ENCODE peak calls at places on chromosomes 5 and 9, in ten cellular contexts. One of them, this sample, is unnamed.

GRCh38 chr5:125257057-125257970 is 510.9 kb upstream of the ZNF608 start:
- DNase-seq in spleen: no peak
- DNase-seq in ovary: no peak
- DNase-seq in suprapubic skin: no peak
- DNase-seq in GM12892: no peak
- DNase-seq in lower leg skin: no peak
- DNase-seq in right lobe of liver: no peak
- DNase-seq in gastrocnemius medialis: no peak
- DNase-seq in endothelial cell of umbilical vein: no peak
- DNase-seq in sigmoid colon: no peak
- DNase-seq in this sample: no peak

GRCh38 chr9:8895498-8896224 is 1096.1 kb upstream of the DMAC1 start:
- DNase-seq in spleen: no peak
- DNase-seq in ovary: no peak
- DNase-seq in suprapubic skin: no peak
- DNase-seq in GM12892: no peak
- DNase-seq in lower leg skin: no peak
- DNase-seq in right lobe of liver: no peak
- DNase-seq in gastrocnemius medialis: no peak
- DNase-seq in endothelial cell of umbilical vein: peak
- DNase-seq in sigmoid colon: no peak
- DNase-seq in this sample: no peak

GRCh38 chr9:7246181-7246580 is 488.4 kb downstream of the KDM4C start:
- DNase-seq in spleen: no peak
- DNase-seq in ovary: no peak
- DNase-seq in suprapubic skin: no peak
- DNase-seq in GM12892: no peak
- DNase-seq in lower leg skin: no peak
- DNase-seq in right lobe of liver: no peak
- DNase-seq in gastrocnemius medialis: no peak
- DNase-seq in endothelial cell of umbilical vein: no peak
- DNase-seq in sigmoid colon: no peak
- DNase-seq in this sample: no peak

GRCh38 chr5:160565376-160565775 is 143.7 kb downstream of the PTTG1 start:
- DNase-seq in spleen: no peak
- DNase-seq in ovary: no peak
- DNase-seq in suprapubic skin: no peak
- DNase-seq in GM12892: no peak
- DNase-seq in lower leg skin: no peak
- DNase-seq in right lobe of liver: no peak
- DNase-seq in gastrocnemius medialis: no peak
- DNase-seq in endothelial cell of umbilical vein: no peak
- DNase-seq in sigmoid colon: no peak
- DNase-seq in this sample: no peak

GRCh38 chr5:96226941-96227552 is 206.0 kb downstream of the PCSK1 start:
- DNase-seq in spleen: no peak
- DNase-seq in ovary: no peak
- DNase-seq in suprapubic skin: no peak
- DNase-seq in GM12892: no peak
- DNase-seq in lower leg skin: peak
- DNase-seq in right lobe of liver: no peak
- DNase-seq in gastrocnemius medialis: no peak
- DNase-seq in endothelial cell of umbilical vein: peak
- DNase-seq in sigmoid colon: peak
- DNase-seq in this sample: no peak

GRCh38 chr5:160167623-160168165 is 48.4 kb upstream of the PWWP2A start:
- DNase-seq in spleen: no peak
- DNase-seq in ovary: no peak
- DNase-seq in suprapubic skin: no peak
- DNase-seq in GM12892: no peak
- DNase-seq in lower leg skin: no peak
- DNase-seq in right lobe of liver: no peak
- DNase-seq in gastrocnemius medialis: no peak
- DNase-seq in endothelial cell of umbilical vein: no peak
- DNase-seq in sigmoid colon: no peak
- DNase-seq in this sample: no peak

GRCh38 chr5:149063017-149063687 is at the start of gene SH3TC2:
- DNase-seq in spleen: peak
- DNase-seq in ovary: no peak
- DNase-seq in suprapubic skin: no peak
- DNase-seq in GM12892: no peak
- DNase-seq in lower leg skin: peak
- DNase-seq in right lobe of liver: peak
- DNase-seq in gastrocnemius medialis: no peak
- DNase-seq in endothelial cell of umbilical vein: peak
- DNase-seq in sigmoid colon: peak
- DNase-seq in this sample: peak

GRCh38 chr5:134133213-134133994 is 18.9 kb downstream of the TCF7 start:
- DNase-seq in spleen: peak
- DNase-seq in ovary: no peak
- DNase-seq in suprapubic skin: peak
- DNase-seq in GM12892: no peak
- DNase-seq in lower leg skin: peak
- DNase-seq in right lobe of liver: no peak
- DNase-seq in gastrocnemius medialis: no peak
- DNase-seq in endothelial cell of umbilical vein: no peak
- DNase-seq in sigmoid colon: peak
- DNase-seq in this sample: peak

GRCh38 chr9:135060461-135061116 is 26.9 kb upstream of the OLFM1 start:
- DNase-seq in spleen: peak
- DNase-seq in ovary: no peak
- DNase-seq in suprapubic skin: no peak
- DNase-seq in GM12892: no peak
- DNase-seq in lower leg skin: peak
- DNase-seq in right lobe of liver: no peak
- DNase-seq in gastrocnemius medialis: no peak
- DNase-seq in endothelial cell of umbilical vein: no peak
- DNase-seq in sigmoid colon: peak
- DNase-seq in this sample: no peak

GRCh38 chr5:94793113-94793815 is 174.8 kb downstream of the SLF1 start:
- DNase-seq in spleen: no peak
- DNase-seq in ovary: no peak
- DNase-seq in suprapubic skin: no peak
- DNase-seq in GM12892: peak
- DNase-seq in lower leg skin: no peak
- DNase-seq in right lobe of liver: no peak
- DNase-seq in gastrocnemius medialis: no peak
- DNase-seq in endothelial cell of umbilical vein: peak
- DNase-seq in sigmoid colon: no peak
- DNase-seq in this sample: no peak

GRCh38 chr9:71819115-71819739 is 50.9 kb upstream of the CEMIP2 start:
- DNase-seq in spleen: no peak
- DNase-seq in ovary: peak
- DNase-seq in suprapubic skin: no peak
- DNase-seq in GM12892: no peak
- DNase-seq in lower leg skin: no peak
- DNase-seq in right lobe of liver: no peak
- DNase-seq in gastrocnemius medialis: no peak
- DNase-seq in endothelial cell of umbilical vein: peak
- DNase-seq in sigmoid colon: no peak
- DNase-seq in this sample: peak

GRCh38 chr5:69369369-69370121 is at the start of the genes AK6, RAD17 and TAF9:
- DNase-seq in spleen: peak
- DNase-seq in ovary: peak
- DNase-seq in suprapubic skin: peak
- DNase-seq in GM12892: peak
- DNase-seq in lower leg skin: peak
- DNase-seq in right lobe of liver: peak
- DNase-seq in gastrocnemius medialis: peak
- DNase-seq in endothelial cell of umbilical vein: peak
- DNase-seq in sigmoid colon: peak
- DNase-seq in this sample: peak
- TF ChIP-seq POLR2A in spleen: peak
- TF ChIP-seq POLR2A in ovary: peak
- TF ChIP-seq POLR2A in suprapubic skin: peak
- TF ChIP-seq POLR2A in GM12892: peak
- TF ChIP-seq POLR2A in lower leg skin: no peak
- TF ChIP-seq POLR2A in right lobe of liver: peak
- TF ChIP-seq POLR2A in gastrocnemius medialis: peak
- TF ChIP-seq POLR2A in endothelial cell of umbilical vein: peak
- TF ChIP-seq POLR2A in sigmoid colon: peak
- TF ChIP-seq POLR2A in this sample: peak

DNA sequence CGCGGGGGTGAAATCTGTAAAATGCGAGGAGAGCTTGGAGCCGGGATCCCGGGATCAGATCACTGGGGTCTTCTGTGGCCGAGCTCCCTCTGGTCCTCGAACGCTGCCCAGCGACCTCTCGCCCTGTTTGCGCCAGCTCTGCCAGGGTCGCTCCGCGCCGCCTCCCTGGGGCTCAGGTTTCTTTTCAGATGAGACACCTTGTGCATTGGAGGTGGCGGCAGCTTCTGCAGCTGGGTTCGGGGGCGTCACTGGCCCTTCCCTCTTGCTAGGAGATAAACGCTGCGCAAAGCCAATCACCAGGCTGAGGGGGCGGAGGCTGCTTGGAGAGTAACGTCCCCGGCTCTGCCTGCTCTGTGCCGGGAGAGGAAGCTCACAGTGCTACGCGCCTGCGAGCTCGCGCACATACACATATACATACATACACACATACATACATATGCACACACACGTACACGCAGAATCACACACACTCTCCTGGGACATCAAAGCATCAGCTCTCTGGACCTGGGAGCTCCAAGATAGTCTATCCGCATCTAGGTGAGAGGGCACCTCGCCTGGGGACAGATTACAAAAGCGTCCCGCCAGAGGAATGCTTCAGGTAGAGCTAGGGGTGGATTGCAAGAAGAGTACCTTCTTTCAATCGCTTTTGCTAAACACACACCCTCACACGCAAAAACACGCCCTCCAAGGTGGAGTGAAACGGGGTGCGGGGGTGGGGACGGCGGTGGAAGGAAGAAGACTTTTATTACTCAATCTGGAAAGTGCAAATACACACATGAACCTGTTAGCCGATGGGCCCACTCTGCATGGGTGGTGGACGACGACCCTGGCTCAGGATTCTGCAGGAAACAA is at the start of gene ST8SIA4:
- DNase-seq in spleen: peak
- DNase-seq in ovary: peak
- DNase-seq in suprapubic skin: peak
- DNase-seq in GM12892: peak
- DNase-seq in lower leg skin: peak
- DNase-seq in right lobe of liver: peak
- DNase-seq in gastrocnemius medialis: peak
- DNase-seq in endothelial cell of umbilical vein: peak
- DNase-seq in sigmoid colon: peak
- DNase-seq in this sample: peak
- TF ChIP-seq POLR2A in spleen: peak
- TF ChIP-seq POLR2A in ovary: no peak
- TF ChIP-seq POLR2A in suprapubic skin: no peak
- TF ChIP-seq POLR2A in GM12892: peak
- TF ChIP-seq POLR2A in lower leg skin: no peak
- TF ChIP-seq POLR2A in right lobe of liver: peak
- TF ChIP-seq POLR2A in gastrocnemius medialis: peak
- TF ChIP-seq POLR2A in endothelial cell of umbilical vein: peak
- TF ChIP-seq POLR2A in sigmoid colon: peak
- TF ChIP-seq POLR2A in this sample: peak

DNA sequence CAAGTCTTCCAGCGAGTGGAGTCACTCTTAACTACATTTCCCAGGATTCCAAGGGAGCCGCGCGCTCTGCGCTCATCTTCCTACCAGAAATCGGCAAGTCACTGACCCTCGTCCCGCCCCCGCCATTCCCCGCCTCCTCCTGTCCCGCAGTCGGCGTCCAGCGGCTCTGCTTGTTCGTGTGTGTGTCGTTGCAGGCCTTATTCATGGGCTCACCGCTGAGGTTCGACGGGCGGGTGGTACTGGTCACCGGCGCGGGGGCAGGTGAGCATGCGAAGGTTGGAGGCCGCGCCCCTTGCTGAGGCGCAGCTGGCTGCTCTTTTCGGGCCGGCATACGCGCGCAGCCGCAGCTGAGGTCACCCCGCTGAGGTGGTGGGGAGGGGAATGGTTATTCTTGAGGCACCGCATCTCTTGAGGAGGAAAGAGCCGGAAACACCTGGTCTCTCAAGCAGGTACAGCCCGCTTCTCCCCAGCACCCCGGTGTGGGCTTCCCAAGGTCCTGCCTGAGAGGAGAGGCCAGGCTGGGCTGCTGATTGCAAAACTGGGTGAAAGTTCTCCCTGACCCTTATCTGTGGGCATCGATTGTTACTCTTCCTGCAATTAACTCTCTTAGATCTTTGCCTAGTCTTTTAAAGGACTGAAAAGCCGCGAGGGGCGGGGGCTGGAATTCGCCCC is at the start of gene HSD17B4:
- DNase-seq in spleen: peak
- DNase-seq in ovary: peak
- DNase-seq in suprapubic skin: peak
- DNase-seq in GM12892: peak
- DNase-seq in lower leg skin: peak
- DNase-seq in right lobe of liver: peak
- DNase-seq in gastrocnemius medialis: peak
- DNase-seq in endothelial cell of umbilical vein: peak
- DNase-seq in sigmoid colon: peak
- DNase-seq in this sample: peak
- TF ChIP-seq POLR2A in spleen: peak
- TF ChIP-seq POLR2A in ovary: peak
- TF ChIP-seq POLR2A in suprapubic skin: peak
- TF ChIP-seq POLR2A in GM12892: peak
- TF ChIP-seq POLR2A in lower leg skin: no peak
- TF ChIP-seq POLR2A in right lobe of liver: peak
- TF ChIP-seq POLR2A in gastrocnemius medialis: peak
- TF ChIP-seq POLR2A in endothelial cell of umbilical vein: peak
- TF ChIP-seq POLR2A in sigmoid colon: peak
- TF ChIP-seq POLR2A in this sample: peak

GRCh38 chr5:171827162-171827561 is 41.5 kb downstream of the SMIM23 start:
- DNase-seq in spleen: peak
- DNase-seq in ovary: no peak
- DNase-seq in suprapubic skin: no peak
- DNase-seq in GM12892: no peak
- DNase-seq in lower leg skin: no peak
- DNase-seq in right lobe of liver: no peak
- DNase-seq in gastrocnemius medialis: no peak
- DNase-seq in endothelial cell of umbilical vein: no peak
- DNase-seq in sigmoid colon: no peak
- DNase-seq in this sample: no peak

GRCh38 chr5:171821286-171821685 is 35.7 kb downstream of the SMIM23 start:
- DNase-seq in spleen: peak
- DNase-seq in ovary: no peak
- DNase-seq in suprapubic skin: no peak
- DNase-seq in GM12892: no peak
- DNase-seq in lower leg skin: peak
- DNase-seq in right lobe of liver: no peak
- DNase-seq in gastrocnemius medialis: no peak
- DNase-seq in endothelial cell of umbilical vein: no peak
- DNase-seq in sigmoid colon: no peak
- DNase-seq in this sample: no peak

GRCh38 chr5:171823269-171823668 is 37.7 kb downstream of the SMIM23 start:
- DNase-seq in spleen: no peak
- DNase-seq in ovary: no peak
- DNase-seq in suprapubic skin: no peak
- DNase-seq in GM12892: no peak
- DNase-seq in lower leg skin: peak
- DNase-seq in right lobe of liver: no peak
- DNase-seq in gastrocnemius medialis: no peak
- DNase-seq in endothelial cell of umbilical vein: no peak
- DNase-seq in sigmoid colon: no peak
- DNase-seq in this sample: peak

GRCh38 chr5:171826132-171826531 is 40.5 kb downstream of the SMIM23 start:
- DNase-seq in spleen: peak
- DNase-seq in ovary: no peak
- DNase-seq in suprapubic skin: no peak
- DNase-seq in GM12892: no peak
- DNase-seq in lower leg skin: no peak
- DNase-seq in right lobe of liver: no peak
- DNase-seq in gastrocnemius medialis: no peak
- DNase-seq in endothelial cell of umbilical vein: no peak
- DNase-seq in sigmoid colon: no peak
- DNase-seq in this sample: no peak

GRCh38 chr5:171825046-171825445 is 39.4 kb downstream of the SMIM23 start:
- DNase-seq in spleen: peak
- DNase-seq in ovary: no peak
- DNase-seq in suprapubic skin: no peak
- DNase-seq in GM12892: no peak
- DNase-seq in lower leg skin: peak
- DNase-seq in right lobe of liver: no peak
- DNase-seq in gastrocnemius medialis: no peak
- DNase-seq in endothelial cell of umbilical vein: no peak
- DNase-seq in sigmoid colon: no peak
- DNase-seq in this sample: no peak
- TF ChIP-seq POLR2A in spleen: no peak
- TF ChIP-seq POLR2A in ovary: no peak
- TF ChIP-seq POLR2A in suprapubic skin: no peak
- TF ChIP-seq POLR2A in GM12892: no peak
- TF ChIP-seq POLR2A in lower leg skin: no peak
- TF ChIP-seq POLR2A in right lobe of liver: no peak
- TF ChIP-seq POLR2A in gastrocnemius medialis: no peak
- TF ChIP-seq POLR2A in endothelial cell of umbilical vein: no peak
- TF ChIP-seq POLR2A in sigmoid colon: no peak
- TF ChIP-seq POLR2A in this sample: no peak